ENCODE peak calls at places on chromosomes 2 and 18, in seven cellular contexts. O is WTC11; S is cerebellum; L is naive B cell; W is activated CD4-positive, alpha-beta memory T cell treated with anti-CD3 and anti-CD28 coated beads, Interleukin-2, amount 10 ng/mL, durations not matched to agents 7 days and 5 days; K is uterus; R is colonic mucosa. D is an unnamed sample.
A peak's percentile ranks its signal among the peaks of the same experiment; 100 is the strongest.

GRCh38 chr2:166230024-166230723 is 102.4 kb upstream of the SCN1A start:
- DNase-seq in O (no peak), S (no peak), L (no peak), W (no peak), K (no peak), R (no peak), D (no peak)

GRCh38 chr2:9981646-9982045 is 30.2 kb downstream of the GRHL1 start:
- DNase-seq in O (no peak), S (no peak), L (no peak), W (no peak), K (no peak), R (no peak), D (no peak)

GRCh38 chr2:11710210-11710609 is 36.2 kb upstream of the LPIN1 start:
- DNase-seq in O (no peak), S (no peak), L (no peak), W (no peak), K (peak; percentile 33), R (no peak), D (no peak)

GRCh38 chr2:27003857-27004256 is 28.9 kb upstream of the TMEM214 start:
- DNase-seq in O (no peak), S (no peak), L (no peak), W (no peak), K (no peak), R (no peak), D (no peak)

GRCh38 chr2:236256601-236257000 is 7.6 kb downstream of the ASB18 start:
- DNase-seq in O (no peak), S (no peak), L (no peak), W (no peak), K (no peak), R (no peak), D (no peak)

GRCh38 chr2:201950606-201951005 is 83.0 kb upstream of the FZD7 start:
- DNase-seq in O (no peak), S (no peak), L (no peak), W (no peak), K (no peak), R (no peak), D (no peak)

GRCh38 chr2:163551974-163552373 is 183.8 kb downstream of the FIGN start:
- DNase-seq in O (no peak), S (no peak), L (no peak), W (no peak), K (no peak), R (no peak), D (no peak)

GRCh38 chr2:150470435-150470834 is 17.0 kb downstream of the RND3 start:
- DNase-seq in O (no peak), S (no peak), L (no peak), W (no peak), K (no peak), R (no peak), D (no peak)

GRCh38 chr2:190809139-190809764 is 71.4 kb upstream of the GLS start:
- DNase-seq in O (no peak), S (no peak), L (no peak), W (no peak), K (no peak), R (peak; percentile 58), D (no peak)

GRCh38 chr2:215952860-215953637 is 60.3 kb downstream of the MREG start:
- DNase-seq in O (no peak), S (no peak), L (no peak), W (no peak), K (no peak), R (no peak), D (no peak)

GRCh38 chr2:153386481-153386891 is 92.1 kb downstream of the RPRM start:
- DNase-seq in O (no peak), S (no peak), L (no peak), W (no peak), K (no peak), R (no peak), D (no peak)

GRCh38 chr2:180130403-180130802 is 123.3 kb upstream of the CWC22 start:
- DNase-seq in O (no peak), S (peak; percentile 21), L (no peak), W (no peak), K (no peak), R (no peak), D (no peak)

GRCh38 chr2:215410932-215411285 is 25.0 kb downstream of the FN1 start:
- DNase-seq in O (no peak), S (no peak), L (no peak), W (no peak), K (no peak), R (no peak), D (no peak)

GRCh38 chr18:52313213-52313612 is 26.8 kb upstream of the DCC start:
- DNase-seq in O (no peak), S (no peak), L (no peak), W (no peak), K (no peak), R (no peak), D (no peak)

GRCh38 chr2:224543939-224544338 is 41.2 kb downstream of the CUL3 start:
- DNase-seq in O (no peak), S (no peak), L (no peak), W (no peak), K (no peak), R (no peak), D (no peak)

GRCh38 chr18:8299054-8299708 is 310.1 kb upstream of the RAB12 start:
- DNase-seq in O (no peak), S (no peak), L (no peak), W (no peak), K (no peak), R (no peak), D (no peak)

GRCh38 chr2:97858442-97858841 is 137.3 kb downstream of the TMEM131 start:
- DNase-seq in O (peak; percentile 25), S (no peak), L (no peak), W (no peak), K (no peak), R (no peak), D (no peak)

GRCh38 chr2:230866704-230867561 is 2.2 kb downstream of the ITM2C start:
- DNase-seq in O (no peak), S (peak; percentile 43), L (peak; percentile 62), W (peak; percentile 36), K (no peak), R (peak; percentile 85), D (peak; percentile 41)

GRCh38 chr2:127401757-127402695 is 14.3 kb upstream of the MAP3K2 start:
- DNase-seq in O (no peak), S (no peak), L (no peak), W (no peak), K (no peak), R (peak; percentile 87), D (no peak)

GRCh38 chr18:13292736-13293135 is 74.2 kb downstream of the LDLRAD4 start:
- DNase-seq in O (no peak), S (no peak), L (no peak), W (no peak), K (no peak), R (no peak), D (no peak)

GRCh38 chr18:23166863-23167531 is 31.7 kb downstream of the CABLES1 start:
- DNase-seq in O (no peak), S (no peak), L (no peak), W (no peak), K (no peak), R (no peak), D (no peak)

GRCh38 chr2:224638338-224638823 is 53.2 kb upstream of the CUL3 start:
- DNase-seq in O (no peak), S (no peak), L (peak; percentile 65), W (no peak), K (no peak), R (peak; percentile 77), D (no peak)

GRCh38 chr2:173943738-173944137 is 21.4 kb downstream of the SP3 start:
- DNase-seq in O (no peak), S (no peak), L (no peak), W (no peak), K (no peak), R (no peak), D (no peak)

GRCh38 chr2:46216213-46216612 is 81.0 kb upstream of the EPAS1 start:
- DNase-seq in O (no peak), S (no peak), L (no peak), W (no peak), K (no peak), R (no peak), D (no peak)

GRCh38 chr2:2662037-2662846 is 331.2 kb upstream of the MYT1L start:
- DNase-seq in O (no peak), S (peak; percentile 83), L (no peak), W (no peak), K (no peak), R (peak; percentile 23), D (no peak)

GRCh38 chr2:43192039-43192438 is 34.4 kb downstream of the ZFP36L2 start:
- DNase-seq in O (peak; percentile 51), S (no peak), L (no peak), W (peak; percentile 45), K (no peak), R (no peak), D (no peak)

GRCh38 chr2:217338306-217338916 is 478.5 kb upstream of the TNP1 start:
- DNase-seq in O (no peak), S (no peak), L (no peak), W (no peak), K (peak; percentile 46), R (no peak), D (no peak)